ENCODE peak calls at places on chromosomes 4 and X, in five cellular contexts. One of them, this sample, is unnamed.

GRCh38 chr4:35939746-35940145 is 304.6 kb downstream of the ARAP2 start:
- DNase-seq in tibial artery: no peak
- DNase-seq in fibroblast of lung: no peak
- DNase-seq in neural progenitor cell: no peak
- DNase-seq in upper lobe of right lung: no peak
- DNase-seq in this sample: no peak

GRCh38 chr4:133808151-133808550 is 393.4 kb downstream of the PABPC4L start:
- DNase-seq in tibial artery: no peak
- DNase-seq in fibroblast of lung: peak
- DNase-seq in neural progenitor cell: no peak
- DNase-seq in upper lobe of right lung: no peak
- DNase-seq in this sample: no peak

GRCh38 chr4:182625193-182625592 is 292.0 kb downstream of the DCTD start:
- DNase-seq in tibial artery: no peak
- DNase-seq in fibroblast of lung: no peak
- DNase-seq in neural progenitor cell: no peak
- DNase-seq in upper lobe of right lung: no peak
- DNase-seq in this sample: no peak

GRCh38 chrX:152601848-152602616 is 35.7 kb upstream of the GABRQ start:
- DNase-seq in tibial artery: no peak
- DNase-seq in fibroblast of lung: no peak
- DNase-seq in neural progenitor cell: peak
- DNase-seq in upper lobe of right lung: no peak
- DNase-seq in this sample: no peak

GRCh38 chr4:40232610-40233009 is 35.8 kb downstream of the RHOH start:
- DNase-seq in tibial artery: no peak
- DNase-seq in fibroblast of lung: no peak
- DNase-seq in neural progenitor cell: no peak
- DNase-seq in upper lobe of right lung: no peak
- DNase-seq in this sample: no peak

GRCh38 chr4:86549163-86549788 is 44.8 kb upstream of the PTPN13 start:
- DNase-seq in tibial artery: no peak
- DNase-seq in fibroblast of lung: no peak
- DNase-seq in neural progenitor cell: no peak
- DNase-seq in upper lobe of right lung: no peak
- DNase-seq in this sample: no peak

GRCh38 chr4:6268650-6269399 is 825 bp upstream of the WFS1 start:
- DNase-seq in tibial artery: no peak
- DNase-seq in fibroblast of lung: no peak
- DNase-seq in neural progenitor cell: no peak
- DNase-seq in upper lobe of right lung: no peak
- DNase-seq in this sample: no peak

GRCh38 chr4:98482847-98483806 is 175.3 kb downstream of the TSPAN5 start:
- DNase-seq in tibial artery: no peak
- DNase-seq in fibroblast of lung: no peak
- DNase-seq in neural progenitor cell: no peak
- DNase-seq in upper lobe of right lung: no peak
- DNase-seq in this sample: no peak

GRCh38 chr4:82429728-82430192 is 502 bp downstream of the HNRNPDL start:
- DNase-seq in tibial artery: peak
- DNase-seq in fibroblast of lung: peak
- DNase-seq in neural progenitor cell: peak
- DNase-seq in upper lobe of right lung: no peak
- DNase-seq in this sample: no peak

GRCh38 chr4:78922207-78922606 is 17.0 kb downstream of the PAQR3 start:
- DNase-seq in tibial artery: no peak
- DNase-seq in fibroblast of lung: peak
- DNase-seq in neural progenitor cell: peak
- DNase-seq in upper lobe of right lung: no peak
- DNase-seq in this sample: no peak

GRCh38 chr4:55445921-55446577 is 50.3 kb downstream of the TMEM165 start:
- DNase-seq in tibial artery: no peak
- DNase-seq in fibroblast of lung: peak
- DNase-seq in neural progenitor cell: no peak
- DNase-seq in upper lobe of right lung: no peak
- DNase-seq in this sample: no peak

GRCh38 chr4:15132739-15133138 is 130.5 kb downstream of the CPEB2 start:
- DNase-seq in tibial artery: no peak
- DNase-seq in fibroblast of lung: peak
- DNase-seq in neural progenitor cell: peak
- DNase-seq in upper lobe of right lung: no peak
- DNase-seq in this sample: no peak

GRCh38 chr4:15375707-15376106 is 52.1 kb upstream of the C1QTNF7 start:
- DNase-seq in tibial artery: no peak
- DNase-seq in fibroblast of lung: peak
- DNase-seq in neural progenitor cell: no peak
- DNase-seq in upper lobe of right lung: no peak
- DNase-seq in this sample: no peak

GRCh38 chrX:46204721-46205422 is 340.3 kb downstream of the ZNF674 start:
- DNase-seq in tibial artery: no peak
- DNase-seq in fibroblast of lung: no peak
- DNase-seq in neural progenitor cell: no peak
- DNase-seq in upper lobe of right lung: no peak
- DNase-seq in this sample: no peak

GRCh38 chr4:168496834-168497233 is at the start of gene PALLD:
- DNase-seq in tibial artery: no peak
- DNase-seq in fibroblast of lung: peak
- DNase-seq in neural progenitor cell: no peak
- DNase-seq in upper lobe of right lung: no peak
- DNase-seq in this sample: no peak

GRCh38 chrX:15908891-15909290 is 54.3 kb upstream of the AP1S2 start:
- DNase-seq in tibial artery: no peak
- DNase-seq in fibroblast of lung: no peak
- DNase-seq in neural progenitor cell: peak
- DNase-seq in upper lobe of right lung: no peak
- DNase-seq in this sample: no peak

GRCh38 chr4:142293536-142293935 is 552.6 kb downstream of the INPP4B start:
- DNase-seq in tibial artery: no peak
- DNase-seq in fibroblast of lung: no peak
- DNase-seq in neural progenitor cell: no peak
- DNase-seq in upper lobe of right lung: no peak
- DNase-seq in this sample: no peak

GRCh38 chr4:6561706-6562371 is 13.2 kb upstream of the MAN2B2 start:
- DNase-seq in tibial artery: no peak
- DNase-seq in fibroblast of lung: peak
- DNase-seq in neural progenitor cell: no peak
- DNase-seq in upper lobe of right lung: no peak
- DNase-seq in this sample: no peak

GRCh38 chr4:153433753-153434105 is 32.4 kb upstream of the TMEM131L start:
- DNase-seq in tibial artery: no peak
- DNase-seq in fibroblast of lung: no peak
- DNase-seq in neural progenitor cell: no peak
- DNase-seq in upper lobe of right lung: no peak
- DNase-seq in this sample: no peak

GRCh38 chr4:41346306-41347061 is 89.8 kb downstream of the UCHL1 start:
- DNase-seq in tibial artery: no peak
- DNase-seq in fibroblast of lung: no peak
- DNase-seq in neural progenitor cell: peak
- DNase-seq in upper lobe of right lung: no peak
- DNase-seq in this sample: no peak

GRCh38 chrX:46791927-46792825 is 33.3 kb upstream of the SLC9A7 start:
- DNase-seq in tibial artery: no peak
- DNase-seq in fibroblast of lung: peak
- DNase-seq in neural progenitor cell: peak
- DNase-seq in upper lobe of right lung: no peak
- DNase-seq in this sample: no peak

GRCh38 chr4:164571593-164572385 is 182.1 kb upstream of the SMIM31 start:
- DNase-seq in tibial artery: no peak
- DNase-seq in fibroblast of lung: no peak
- DNase-seq in neural progenitor cell: peak
- DNase-seq in upper lobe of right lung: no peak
- DNase-seq in this sample: no peak
- H3K27ac ChIP-seq in tibial artery: no peak
- H3K27ac ChIP-seq in fibroblast of lung: no peak
- H3K27ac ChIP-seq in neural progenitor cell: peak
- H3K27ac ChIP-seq in upper lobe of right lung: no peak
- H3K27ac ChIP-seq in this sample: no peak

DNA sequence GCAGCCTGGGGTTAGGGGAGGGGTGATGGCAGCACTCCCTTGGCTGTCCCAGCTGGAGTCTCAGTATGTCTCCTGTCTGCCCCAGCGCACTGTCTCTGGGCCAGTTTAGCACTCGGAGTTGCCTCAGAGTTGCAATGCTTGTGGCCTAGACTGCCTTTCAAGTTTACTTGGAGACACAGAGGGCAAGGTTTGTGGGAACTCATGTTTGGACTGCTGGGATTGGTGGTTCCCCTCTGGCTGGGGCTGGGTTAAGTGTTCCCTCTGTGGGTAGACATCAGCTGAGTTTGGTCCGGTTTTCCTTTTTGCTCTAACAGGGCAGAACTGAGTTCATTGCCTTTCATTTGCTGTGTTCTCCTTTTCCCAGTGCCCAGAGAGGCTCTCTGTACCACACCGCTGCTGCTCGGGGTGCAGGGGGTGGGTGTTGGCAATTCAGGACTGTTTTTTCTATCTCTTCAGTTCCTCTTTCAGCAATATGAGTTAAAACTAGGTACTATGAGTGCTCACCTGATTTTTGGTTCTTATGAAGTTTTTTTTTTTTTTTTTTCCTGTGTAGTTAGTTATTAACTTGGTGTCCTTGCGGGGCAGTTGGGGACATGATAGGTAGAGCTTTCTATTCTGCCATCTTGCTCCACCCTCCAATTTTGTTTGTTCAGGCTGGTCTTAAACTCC is 17.2 kb downstream of the RAB33B start:
- DNase-seq in tibial artery: no peak
- DNase-seq in fibroblast of lung: no peak
- DNase-seq in neural progenitor cell: no peak
- DNase-seq in upper lobe of right lung: no peak
- DNase-seq in this sample: no peak
- H3K27ac ChIP-seq in tibial artery: no peak
- H3K27ac ChIP-seq in fibroblast of lung: no peak
- H3K27ac ChIP-seq in neural progenitor cell: no peak
- H3K27ac ChIP-seq in upper lobe of right lung: no peak
- H3K27ac ChIP-seq in this sample: no peak

DNA sequence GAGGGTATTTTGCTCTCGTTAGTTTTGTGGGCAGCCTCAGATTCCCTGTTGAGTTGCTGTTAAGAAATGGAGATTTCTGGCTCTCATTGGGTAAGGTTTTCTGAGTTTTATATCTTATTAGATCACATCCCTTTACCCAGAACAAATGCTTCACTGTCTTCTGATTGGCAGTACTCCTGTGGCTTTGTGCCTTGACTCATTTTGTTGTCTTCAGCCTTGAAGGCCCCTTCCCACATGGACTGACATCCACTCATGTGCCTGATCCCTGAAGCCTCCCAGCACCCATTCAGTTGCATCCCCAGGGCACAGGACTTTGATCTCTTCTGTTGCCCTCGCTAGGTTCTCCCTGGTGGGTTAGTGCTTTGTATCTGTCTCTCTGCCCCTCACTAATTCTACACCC is 10.4 kb downstream of the MED28 start:
- DNase-seq in tibial artery: no peak
- DNase-seq in fibroblast of lung: no peak
- DNase-seq in neural progenitor cell: no peak
- DNase-seq in upper lobe of right lung: no peak
- DNase-seq in this sample: no peak
- H3K27ac ChIP-seq in tibial artery: no peak
- H3K27ac ChIP-seq in fibroblast of lung: no peak
- H3K27ac ChIP-seq in neural progenitor cell: no peak
- H3K27ac ChIP-seq in upper lobe of right lung: no peak
- H3K27ac ChIP-seq in this sample: no peak

GRCh38 chr4:95158045-95158444 is 390.7 kb downstream of the UNC5C start:
- DNase-seq in tibial artery: no peak
- DNase-seq in fibroblast of lung: no peak
- DNase-seq in neural progenitor cell: no peak
- DNase-seq in upper lobe of right lung: no peak
- DNase-seq in this sample: no peak
- H3K27ac ChIP-seq in tibial artery: no peak
- H3K27ac ChIP-seq in fibroblast of lung: no peak
- H3K27ac ChIP-seq in neural progenitor cell: no peak
- H3K27ac ChIP-seq in upper lobe of right lung: no peak
- H3K27ac ChIP-seq in this sample: no peak

DNA sequence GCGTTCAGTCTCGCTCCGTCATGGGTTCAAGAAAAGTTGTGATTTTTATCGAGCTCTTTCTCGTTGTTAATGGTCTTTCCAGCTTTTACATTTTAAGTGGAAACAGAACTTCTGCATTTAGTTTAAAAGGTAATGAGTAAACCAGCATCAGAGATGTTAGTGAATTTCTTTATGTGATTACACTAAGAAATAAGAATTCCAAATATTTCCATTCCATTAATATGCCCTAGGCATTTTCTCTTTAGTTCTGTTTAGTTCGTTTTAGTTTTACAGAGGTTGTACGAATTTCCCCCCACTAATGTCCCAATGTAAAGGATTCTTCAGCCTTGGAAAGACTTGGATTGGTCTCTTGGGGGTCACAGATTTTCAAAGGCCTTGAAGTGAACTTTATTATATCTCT is 15.5 kb downstream of the MRPL1 start:
- DNase-seq in tibial artery: no peak
- DNase-seq in fibroblast of lung: no peak
- DNase-seq in neural progenitor cell: no peak
- DNase-seq in upper lobe of right lung: no peak
- DNase-seq in this sample: no peak
- H3K27ac ChIP-seq in tibial artery: no peak
- H3K27ac ChIP-seq in fibroblast of lung: no peak
- H3K27ac ChIP-seq in neural progenitor cell: no peak
- H3K27ac ChIP-seq in upper lobe of right lung: no peak
- H3K27ac ChIP-seq in this sample: no peak

DNA sequence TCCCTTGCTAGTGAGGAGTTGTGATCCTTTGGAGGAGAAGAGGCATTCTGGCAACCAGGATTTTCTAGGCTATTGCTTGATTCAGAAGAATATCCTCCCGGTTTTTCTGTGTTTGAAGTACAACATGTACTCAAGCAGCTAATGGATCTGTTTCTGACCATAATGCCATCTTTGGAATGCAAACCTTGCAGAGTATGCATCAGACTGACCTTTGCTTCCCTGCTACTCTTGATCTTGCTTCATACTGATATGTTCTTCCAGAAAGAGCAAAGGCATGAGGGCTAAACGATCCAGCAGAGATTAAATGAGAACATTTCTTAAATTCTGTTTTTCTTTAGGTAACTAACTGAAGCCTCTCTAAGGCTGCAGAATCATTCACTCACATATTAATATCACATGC is 265.4 kb upstream of the SLC7A11 start:
- DNase-seq in tibial artery: no peak
- DNase-seq in fibroblast of lung: peak
- DNase-seq in neural progenitor cell: no peak
- DNase-seq in upper lobe of right lung: no peak
- DNase-seq in this sample: no peak
- H3K27ac ChIP-seq in tibial artery: no peak
- H3K27ac ChIP-seq in fibroblast of lung: no peak
- H3K27ac ChIP-seq in neural progenitor cell: no peak
- H3K27ac ChIP-seq in upper lobe of right lung: no peak
- H3K27ac ChIP-seq in this sample: no peak

GRCh38 chr4:151960449-151961246 is 199.8 kb upstream of the GATB start:
- DNase-seq in tibial artery: no peak
- DNase-seq in fibroblast of lung: no peak
- DNase-seq in neural progenitor cell: no peak
- DNase-seq in upper lobe of right lung: no peak
- DNase-seq in this sample: no peak
- H3K27ac ChIP-seq in tibial artery: no peak
- H3K27ac ChIP-seq in fibroblast of lung: no peak
- H3K27ac ChIP-seq in neural progenitor cell: no peak
- H3K27ac ChIP-seq in upper lobe of right lung: no peak
- H3K27ac ChIP-seq in this sample: no peak

GRCh38 chr4:101994247-101994775 is 203.8 kb downstream of the BANK1 start:
- DNase-seq in tibial artery: no peak
- DNase-seq in fibroblast of lung: no peak
- DNase-seq in neural progenitor cell: no peak
- DNase-seq in upper lobe of right lung: no peak
- DNase-seq in this sample: no peak
- H3K27ac ChIP-seq in tibial artery: no peak
- H3K27ac ChIP-seq in fibroblast of lung: no peak
- H3K27ac ChIP-seq in neural progenitor cell: no peak
- H3K27ac ChIP-seq in upper lobe of right lung: no peak
- H3K27ac ChIP-seq in this sample: no peak

This sample was measured in CD8-positive, alpha-beta T cell.